ENCODE peak calls at places on chromosomes 1 and 21, in nine cellular contexts. G is fibroblast of mammary gland; P is stimulated activated CD4-positive, alpha-beta T cell treated with anti-CD3 and anti-CD28 coated beads, Interleukin-4, amount 100 ng/mL, for 48 hours; W is hepatocyte; H is T-helper 1 cell; M is RWPE1; R is cardiac muscle cell; Y is M059J; J is NAMALWA. U is an unnamed sample.

GRCh38 chr1:99641558-99641957 is 4.4 kb upstream of the PALMD start:
- DNase-seq in M (no peak), W (no peak), P (no peak), R (no peak), H (no peak), G (no peak), Y (no peak), J (no peak), U (no peak)

GRCh38 chr1:2044510-2045319 is 5.5 kb upstream of the PRKCZ start:
- DNase-seq in P (peak; percentile 77), G (peak; percentile 15), Y (peak; percentile 45), W (peak; percentile 86), H (peak; percentile 80), M (peak; percentile 56), R (peak; percentile 74), J (peak; percentile 81), U (peak; percentile 31)

GRCh38 chr1:37255111-37255795 is 219.1 kb upstream of the ZC3H12A start:
- DNase-seq in Y (peak; percentile 13), J (peak; percentile 9), P (peak; percentile 13), H (no peak), R (peak; percentile 86), M (peak; percentile 45), W (peak; percentile 58), G (no peak), U (peak; percentile 5)

GRCh38 chr1:156291226-156292061 is 4.0 kb downstream of the GLMP start:
- DNase-seq in Y (no peak), M (no peak), H (no peak), J (no peak), P (no peak), G (peak; percentile 82), W (peak; percentile 97), R (peak; percentile 91), U (no peak)

GRCh38 chr1:171738921-171739320 is 2.9 kb downstream of the VAMP4 start:
- DNase-seq in J (no peak), P (no peak), Y (peak; percentile 9), M (no peak), R (no peak), G (peak; percentile 61), H (no peak), W (no peak), U (no peak)

GRCh38 chr1:223240122-223240521 is 97.1 kb upstream of the TLR5 start:
- DNase-seq in W (no peak), J (no peak), G (no peak), P (no peak), Y (no peak), R (no peak), M (no peak), H (no peak), U (no peak)

GRCh38 chr1:36323636-36324321 is at the start of gene EVA1B:
- DNase-seq in R (peak; percentile 72), W (peak; percentile 90), Y (peak; percentile 78), H (peak; percentile 53), P (no peak), J (no peak), G (peak; percentile 71), M (peak; percentile 50), U (peak; percentile 43)

GRCh38 chr1:19353596-19353995 is 41.5 kb downstream of the SLC66A1 start:
- DNase-seq in Y (no peak), H (no peak), R (no peak), J (no peak), G (no peak), W (no peak), P (no peak), M (no peak), U (no peak)

GRCh38 chr21:45386728-45387371 is 18.1 kb upstream of the COL18A1 start:
- DNase-seq in W (peak; percentile 69), R (no peak), G (peak; percentile 98), J (peak; percentile 10), P (no peak), M (no peak), H (no peak), Y (peak; percentile 96), U (peak; percentile 56)

GRCh38 chr1:91610829-91611228 is 110.2 kb downstream of the CDC7 start:
- DNase-seq in J (no peak), P (no peak), H (no peak), G (no peak), M (no peak), W (no peak), Y (no peak), R (no peak), U (no peak)

GRCh38 chr1:237736372-237737029 is 154.2 kb downstream of the ZP4 start:
- DNase-seq in P (no peak), M (peak; percentile 27), G (no peak), H (no peak), R (peak; percentile 29), J (peak; percentile 64), W (peak; percentile 28), Y (peak; percentile 12), U (peak; percentile 16)

GRCh38 chr1:3125078-3125477 is 56.1 kb downstream of the PRDM16 start:
- DNase-seq in G (no peak), W (no peak), Y (no peak), H (no peak), P (no peak), J (no peak), R (no peak), M (no peak), U (no peak)

GRCh38 chr1:156584813-156585212 is 5.3 kb downstream of the TTC24 start:
- DNase-seq in W (peak; percentile 34), Y (no peak), R (peak; percentile 39), J (peak; percentile 65), G (no peak), P (no peak), H (no peak), M (no peak), U (no peak)

GRCh38 chr21:42883921-42884320 is 4.6 kb upstream of the WDR4 start:
- DNase-seq in H (no peak), Y (no peak), M (no peak), J (no peak), P (no peak), W (no peak), R (no peak), G (no peak), U (no peak)

GRCh38 chr21:42806489-42807140 is 72.7 kb downstream of the WDR4 start:
- DNase-seq in G (no peak), Y (no peak), P (no peak), H (no peak), M (no peak), J (no peak), R (no peak), W (no peak), U (no peak)

GRCh38 chr1:193592325-193592724 is 405.9 kb upstream of the B3GALT2 start:
- DNase-seq in J (no peak), M (no peak), H (no peak), W (no peak), G (no peak), P (no peak), R (no peak), Y (no peak), U (no peak)

GRCh38 chr1:117241512-117241911 is 30.8 kb upstream of the VTCN1 start:
- DNase-seq in P (no peak), J (no peak), R (no peak), M (no peak), Y (no peak), H (no peak), W (no peak), G (no peak), U (no peak)

GRCh38 chr1:60978421-60979357 is 103.7 kb upstream of the NFIA start:
- DNase-seq in Y (peak; percentile 40), J (peak; percentile 74), G (peak; percentile 62), P (no peak), R (peak; percentile 51), H (peak; percentile 10), M (peak; percentile 52), W (peak; percentile 46), U (peak; percentile 38)

GRCh38 chr21:26070822-26071425 is 99.6 kb downstream of the APP start:
- DNase-seq in Y (peak; percentile 88), P (no peak), G (peak; percentile 78), W (peak; percentile 30), J (peak; percentile 59), M (no peak), R (no peak), H (peak; percentile 4), U (no peak)

GRCh38 chr1:91844862-91845528 is 41.0 kb downstream of the TGFBR3 start:
- DNase-seq in W (peak; percentile 69), Y (peak; percentile 95), H (no peak), G (peak; percentile 98), J (no peak), P (no peak), R (peak; percentile 36), M (peak; percentile 88), U (peak; percentile 90)

GRCh38 chr21:36699026-36699545 is at the start of gene SIM2:
- DNase-seq in J (no peak), M (peak; percentile 56), G (peak; percentile 30), P (no peak), Y (peak; percentile 66), R (peak; percentile 61), W (no peak), H (no peak), U (peak; percentile 43)

GRCh38 chr1:184287001-184287400 is 99.8 kb upstream of the C1orf21 start:
- DNase-seq in M (no peak), Y (no peak), H (no peak), R (no peak), G (peak; percentile 42), W (no peak), J (peak; percentile 6), P (no peak), U (peak; percentile 12)

GRCh38 chr1:175183586-175183985 is 9.0 kb downstream of the KIAA0040 start:
- DNase-seq in H (no peak), R (no peak), J (no peak), G (no peak), P (no peak), Y (no peak), W (no peak), M (no peak), U (no peak)

GRCh38 chr1:8201331-8201861 is 116.5 kb upstream of the SLC45A1 start:
- DNase-seq in W (no peak), P (no peak), M (no peak), Y (peak; percentile 33), J (no peak), R (no peak), H (no peak), G (no peak), U (no peak)

GRCh38 chr1:19840228-19840627 is 25.1 kb upstream of the RNF186 start:
- DNase-seq in P (no peak), R (no peak), G (no peak), W (no peak), H (no peak), J (no peak), Y (no peak), M (no peak), U (no peak)

GRCh38 chr21:42056468-42056867 is 14.6 kb upstream of the UMODL1 start:
- DNase-seq in J (no peak), P (no peak), G (no peak), Y (peak; percentile 38), M (no peak), H (no peak), R (no peak), W (peak; percentile 44), U (no peak)

GRCh38 chr1:219460561-219461511 is 152.1 kb downstream of the ZC3H11B start:
- DNase-seq in Y (peak; percentile 82), J (peak; percentile 31), G (peak; percentile 84), R (no peak), M (peak; percentile 78), W (no peak), H (no peak), P (no peak), U (peak; percentile 63)

GRCh38 chr1:162822391-162823200 is 32.1 kb downstream of the HSD17B7 start:
- DNase-seq in R (peak; percentile 39), P (no peak), G (peak; percentile 11), W (peak; percentile 32), M (no peak), Y (peak; percentile 42), H (no peak), J (no peak), U (no peak)

GRCh38 chr1:202656951-202657646 is 53.2 kb downstream of the SYT2 start:
- DNase-seq in G (peak; percentile 25), R (peak; percentile 83), Y (peak; percentile 41), W (peak; percentile 44), M (peak; percentile 61), P (no peak), H (no peak), J (peak; percentile 16), U (no peak)

GRCh38 chr21:38498057-38498833 is at the start of gene ERG:
- DNase-seq in W (no peak), R (no peak), G (no peak), M (no peak), P (no peak), H (no peak), J (no peak), Y (no peak), U (no peak)

GRCh38 chr1:184017226-184017787 is 20.2 kb downstream of the COLGALT2 start:
- DNase-seq in G (no peak), J (no peak), H (no peak), W (no peak), M (no peak), Y (no peak), R (no peak), P (no peak), U (no peak)